ENCODE peak calls at places on chromosomes 2 and 18, in six cellular contexts. B, S, O, J, Z and F are unnamed samples.

GRCh38 chr2:197248623-197249022 is 62.0 kb downstream of the ANKRD44 start:
- DNase-seq in J (peak), Z (no peak), O (no peak), S (no peak), B (no peak), F (no peak)

GRCh38 chr2:72112421-72112820 is 35.2 kb downstream of the CYP26B1 start:
- DNase-seq in O (no peak), J (peak), B (no peak), S (no peak), Z (no peak), F (no peak)

GRCh38 chr2:231939022-231939421 is 12.8 kb upstream of the NPPC start:
- DNase-seq in S (no peak), Z (no peak), B (no peak), J (no peak), O (no peak), F (no peak)

GRCh38 chr2:138298120-138298814 is 203.3 kb upstream of the SPOPL start:
- DNase-seq in B (no peak), J (no peak), O (no peak), S (no peak), Z (no peak), F (no peak)

GRCh38 chr2:74815955-74816354 is 18.0 kb upstream of the HK2 start:
- DNase-seq in B (no peak), J (no peak), S (no peak), Z (no peak), O (no peak), F (no peak)

GRCh38 chr2:20356042-20356441 is 5.4 kb upstream of the PUM2 start:
- DNase-seq in O (no peak), Z (peak), S (no peak), B (no peak), J (peak), F (no peak)

GRCh38 chr18:32661486-32662299 is 111.1 kb downstream of the KLHL14 start:
- DNase-seq in O (peak), Z (no peak), B (peak), S (no peak), J (no peak), F (no peak)

GRCh38 chr18:33706391-33706790 is 128.4 kb downstream of the ASXL3 start:
- DNase-seq in B (no peak), O (no peak), J (no peak), S (no peak), Z (no peak), F (no peak)

GRCh38 chr2:207796585-207797350 is 27.1 kb upstream of the FZD5 start:
- DNase-seq in J (no peak), O (peak), Z (peak), S (no peak), B (peak), F (no peak)

GRCh38 chr2:96241901-96242611 is 23.7 kb downstream of the TMEM127 start:
- DNase-seq in S (peak), O (no peak), B (no peak), J (peak), Z (no peak), F (peak)

GRCh38 chr2:147490612-147491261 is 354.1 kb upstream of the ACVR2A start:
- DNase-seq in O (no peak), J (no peak), S (no peak), Z (no peak), B (no peak), F (no peak)

GRCh38 chr2:205411558-205411957 is 270.7 kb upstream of the NRP2 start:
- DNase-seq in Z (no peak), S (peak), B (no peak), O (no peak), J (no peak), F (no peak)

GRCh38 chr2:30326497-30326896 is 95.2 kb downstream of the LBH start:
- DNase-seq in S (no peak), Z (no peak), J (no peak), O (no peak), B (peak), F (no peak)

GRCh38 chr2:161947394-161947793 is 126.6 kb downstream of the DPP4 start:
- DNase-seq in J (no peak), Z (no peak), S (no peak), B (no peak), O (no peak), F (no peak)